ENCODE peak calls at places on chromosomes 6 and 20, in nine cellular contexts. D is activated effector memory CD4-positive, alpha-beta T cell treated with anti-CD3 and anti-CD28 coated beads, Interleukin-2, amount 50 U/mL, for 16 hours; A is T-helper 1 cell; J is PC-9; U is fibroblast of mammary gland; T is iris pigment epithelial cell; F is NCI-H2081; S is T follicular helper cell; K is GM23248. N is an unnamed sample.

GRCh38 chr6:164108869-164109769 is 694.6 kb downstream of the QKI start:
- DNase-seq in D (no peak), A (no peak), J (no peak), U (peak), T (no peak), F (no peak), S (no peak), K (peak), N (no peak)

GRCh38 chr20:37986873-37987601 is 46.2 kb downstream of the TTI1 start:
- DNase-seq in D (no peak), A (no peak), J (peak), U (peak), T (peak), F (no peak), S (no peak), K (peak), N (no peak)

GRCh38 chr6:167350731-167351655 is 26.1 kb downstream of the TTLL2 start:
- DNase-seq in D (peak), A (peak), J (no peak), U (peak), T (peak), F (peak), S (peak), K (peak), N (peak)

GRCh38 chr6:115643762-115644161 is 416.9 kb downstream of the FRK start:
- DNase-seq in D (no peak), A (no peak), J (peak), U (peak), T (peak), F (no peak), S (no peak), K (peak), N (no peak)

GRCh38 chr6:79635179-79635578 is 4.0 kb downstream of the SH3BGRL2 start:
- DNase-seq in D (no peak), A (no peak), J (no peak), U (peak), T (peak), F (no peak), S (no peak), K (peak), N (no peak)

GRCh38 chr20:327946-328563 is 2.7 kb downstream of the SOX12 start:
- DNase-seq in D (no peak), A (no peak), J (no peak), U (peak), T (no peak), F (no peak), S (no peak), K (peak), N (no peak)

GRCh38 chr6:62042444-62042843 is 243.6 kb downstream of the KHDRBS2 start:
- DNase-seq in D (no peak), A (no peak), J (no peak), U (no peak), T (no peak), F (no peak), S (no peak), K (no peak), N (no peak)

GRCh38 chr6:107362271-107362604 is 97.1 kb downstream of the PDSS2 start:
- DNase-seq in D (no peak), A (no peak), J (no peak), U (no peak), T (no peak), F (no peak), S (no peak), K (no peak), N (no peak)

GRCh38 chr6:33288942-33289783 is at the start of the genes PFDN6 and WDR46:
- DNase-seq in D (peak), A (peak), J (peak), U (peak), T (peak), F (peak), S (peak), K (peak), N (peak)

GRCh38 chr20:16158090-16158975 is 414.9 kb downstream of the KIF16B start:
- DNase-seq in D (no peak), A (no peak), J (no peak), U (no peak), T (no peak), F (no peak), S (no peak), K (no peak), N (no peak)

GRCh38 chr20:17808357-17808756 is 108.6 kb downstream of the BANF2 start:
- DNase-seq in D (no peak), A (no peak), J (no peak), U (peak), T (peak), F (no peak), S (no peak), K (peak), N (no peak)

GRCh38 chr20:4074877-4075455 is 59.6 kb upstream of the RNF24 start:
- DNase-seq in D (no peak), A (no peak), J (no peak), U (no peak), T (no peak), F (no peak), S (no peak), K (no peak), N (no peak)

GRCh38 chr6:20202070-20202658 is 10.1 kb downstream of the MBOAT1 start:
- DNase-seq in D (no peak), A (peak), J (no peak), U (peak), T (peak), F (no peak), S (no peak), K (peak), N (no peak)

GRCh38 chr20:31517373-31517772 is 3.1 kb downstream of the HM13 start:
- DNase-seq in D (no peak), A (no peak), J (peak), U (peak), T (peak), F (peak), S (no peak), K (peak), N (no peak)

GRCh38 chr20:2652724-2653510 is 485 bp downstream of the NOP56 start:
- DNase-seq in D (no peak), A (no peak), J (no peak), U (no peak), T (peak), F (peak), S (no peak), K (peak), N (no peak)

GRCh38 chr20:4569092-4569491 is 152.6 kb upstream of the PRND start:
- DNase-seq in D (no peak), A (no peak), J (no peak), U (no peak), T (no peak), F (no peak), S (no peak), K (no peak), N (no peak)

GRCh38 chr6:90369024-90369519 is 72.4 kb upstream of the BACH2 start:
- DNase-seq in D (no peak), A (peak), J (peak), U (peak), T (peak), F (no peak), S (no peak), K (peak), N (no peak)

GRCh38 chr20:53738039-53738944 is 144.7 kb upstream of the ZNF217 start:
- DNase-seq in D (no peak), A (no peak), J (peak), U (peak), T (peak), F (no peak), S (no peak), K (peak), N (no peak)

GRCh38 chr20:12640255-12640654 is 368.5 kb upstream of the SPTLC3 start:
- DNase-seq in D (no peak), A (no peak), J (no peak), U (no peak), T (no peak), F (no peak), S (no peak), K (no peak), N (no peak)

GRCh38 chr6:144737998-144738397 is 452.9 kb downstream of the UTRN start:
- DNase-seq in D (no peak), A (no peak), J (no peak), U (no peak), T (no peak), F (no peak), S (no peak), K (no peak), N (no peak)

GRCh38 chr6:39599341-39599740 is 125.9 kb downstream of the KIF6 start:
- DNase-seq in D (no peak), A (no peak), J (no peak), U (no peak), T (no peak), F (no peak), S (no peak), K (peak), N (no peak)

GRCh38 chr6:37221585-37222124 is 35.9 kb upstream of the TBC1D22B start:
- DNase-seq in D (no peak), A (no peak), J (no peak), U (no peak), T (no peak), F (no peak), S (no peak), K (no peak), N (no peak)

GRCh38 chr6:32700391-32701040 is 34.1 kb upstream of the HLA-DQB1 start:
- DNase-seq in D (no peak), A (peak), J (peak), U (peak), T (peak), F (peak), S (no peak), K (peak), N (no peak)

GRCh38 chr6:167906899-167907298 is 80.2 kb downstream of the AFDN start:
- DNase-seq in D (no peak), A (no peak), J (no peak), U (no peak), T (peak), F (peak), S (no peak), K (no peak), N (no peak)

GRCh38 chr6:33344771-33345697 is 27.5 kb upstream of the ZBTB22 start:
- DNase-seq in D (peak), A (peak), J (peak), U (peak), T (peak), F (peak), S (peak), K (peak), N (peak)

GRCh38 chr20:17885544-17885943 is 83.0 kb downstream of the SNX5 start:
- DNase-seq in D (no peak), A (no peak), J (no peak), U (no peak), T (no peak), F (no peak), S (no peak), K (no peak), N (no peak)

GRCh38 chr20:41643504-41643938 is 25.3 kb upstream of the CHD6 start:
- DNase-seq in D (no peak), A (no peak), J (peak), U (peak), T (peak), F (no peak), S (no peak), K (peak), N (no peak)

GRCh38 chr20:57867807-57868206 is 158.0 kb upstream of the PMEPA1 start:
- DNase-seq in D (no peak), A (no peak), J (no peak), U (no peak), T (no peak), F (no peak), S (no peak), K (no peak), N (no peak)

GRCh38 chr6:154931741-154932424 is 63.2 kb upstream of the TIAM2 start:
- DNase-seq in D (no peak), A (no peak), J (peak), U (peak), T (peak), F (no peak), S (no peak), K (peak), N (no peak)

GRCh38 chr20:21364413-21364812 is 32.9 kb downstream of the NKX2-4 start:
- DNase-seq in D (no peak), A (no peak), J (no peak), U (no peak), T (no peak), F (no peak), S (no peak), K (no peak), N (no peak)

GRCh38 chr20:8860011-8860495 is 208.8 kb upstream of the PLCB4 start:
- DNase-seq in D (no peak), A (no peak), J (no peak), U (peak), T (peak), F (no peak), S (no peak), K (peak), N (no peak)

N was measured in effector CD8-positive, alpha-beta T cell.